ENCODE peak calls at places on chromosomes 12 and 14, in ten cellular contexts. B is type B pancreatic cell; M is upper lobe of right lung; W is head of caudate nucleus; P is Karpas-422; X is activated CD4-positive, alpha-beta T cell treated with anti-CD3 and anti-CD28 coated beads for 48 hours; U is Right ventricle myocardium superior; F is HuH-7.5; T is A172; H is AG04450. O is an unnamed sample.
A peak's percentile ranks its signal among the peaks of the same experiment; 100 is the strongest.

GRCh38 chr12:389138-390096 is at the start of gene KDM5A:
- DNase-seq in W (peak; percentile 93), T (peak; percentile 76), M (peak; percentile 94), X (peak; percentile 91), U (peak; percentile 92), F (peak; percentile 71), P (peak; percentile 98), H (peak; percentile 90), B (peak; percentile 93), O (peak; percentile 88)

GRCh38 chr12:124445826-124446225 is 121.6 kb downstream of the NCOR2 start:
- DNase-seq in F (no peak), M (no peak), X (no peak), W (no peak), T (no peak), U (peak; percentile 38), B (no peak), H (no peak), P (no peak), O (no peak)

GRCh38 chr12:91877461-91878230 is 268.0 kb downstream of the BTG1 start:
- DNase-seq in M (no peak), F (no peak), B (no peak), W (no peak), X (peak; percentile 32), T (no peak), U (no peak), P (no peak), H (no peak), O (no peak)

GRCh38 chr14:52417139-52417538 is 103.0 kb downstream of the PTGER2 start:
- DNase-seq in W (no peak), H (no peak), T (no peak), F (no peak), B (no peak), P (no peak), X (no peak), U (no peak), M (no peak), O (no peak)

GRCh38 chr14:80996049-80996901 is 40.9 kb downstream of the TSHR start:
- DNase-seq in T (peak; percentile 65), B (no peak), M (no peak), U (no peak), H (peak; percentile 64), F (peak; percentile 44), W (no peak), X (peak; percentile 22), P (peak; percentile 94), O (peak; percentile 66)

GRCh38 chr14:99327050-99327449 is 55.1 kb upstream of the BCL11B start:
- DNase-seq in T (no peak), M (peak; percentile 23), F (no peak), P (peak; percentile 57), X (no peak), B (peak; percentile 15), H (no peak), U (no peak), W (no peak), O (no peak)

GRCh38 chr12:52879394-52880351 is 25.2 kb downstream of the KRT8 start:
- DNase-seq in H (no peak), B (peak; percentile 85), T (peak; percentile 94), M (peak; percentile 85), P (peak; percentile 90), F (peak; percentile 93), W (peak; percentile 72), U (peak; percentile 86), X (peak; percentile 81), O (peak; percentile 78)

GRCh38 chr12:72141381-72141780 is 130.8 kb upstream of the TRHDE start:
- DNase-seq in T (peak; percentile 41), M (no peak), X (no peak), H (no peak), P (peak; percentile 65), F (peak; percentile 10), U (no peak), B (no peak), W (no peak), O (no peak)

GRCh38 chr14:104295681-104296387 is 157.4 kb downstream of the KIF26A start:
- DNase-seq in W (no peak), H (no peak), M (peak; percentile 33), B (no peak), T (no peak), U (peak; percentile 16), X (no peak), P (no peak), F (no peak), O (no peak)

GRCh38 chr12:570237-570925 is 92.9 kb downstream of the NINJ2 start:
- DNase-seq in T (peak; percentile 80), H (peak; percentile 54), X (no peak), U (peak; percentile 86), W (no peak), F (peak; percentile 94), P (no peak), M (peak; percentile 87), B (no peak), O (peak; percentile 94)

GRCh38 chr14:63544641-63545234 is 1.6 kb upstream of the PPP2R5E start:
- DNase-seq in F (peak; percentile 39), T (no peak), X (no peak), M (no peak), P (peak; percentile 72), B (no peak), H (no peak), U (no peak), W (no peak), O (peak; percentile 15)

GRCh38 chr12:117010693-117011451 is 88.3 kb downstream of the TESC start:
- DNase-seq in W (no peak), T (no peak), M (no peak), B (no peak), U (no peak), F (no peak), X (no peak), H (no peak), P (no peak), O (no peak)

GRCh38 chr14:106039400-106039799 is 513.0 kb downstream of the TMEM121 start:
- DNase-seq in M (peak; percentile 78), H (no peak), P (peak; percentile 62), U (no peak), B (no peak), T (peak; percentile 1), F (no peak), X (peak; percentile 79), W (no peak), O (peak; percentile 7)

GRCh38 chr12:52907092-52907810 is 2.4 kb upstream of the KRT8 start:
- DNase-seq in X (no peak), T (peak; percentile 75), W (no peak), B (no peak), P (no peak), F (no peak), U (no peak), H (no peak), M (peak; percentile 85), O (no peak)

GRCh38 chr12:46205293-46205692 is 63.5 kb downstream of the SLC38A1 start:
- DNase-seq in H (no peak), B (no peak), W (no peak), U (no peak), T (no peak), P (no peak), F (no peak), M (no peak), X (no peak), O (no peak)

GRCh38 chr14:101056446-101056845 is 152.9 kb upstream of the RTL1 start:
- DNase-seq in T (no peak), P (no peak), U (no peak), H (no peak), B (no peak), X (no peak), W (no peak), F (no peak), M (no peak), O (no peak)

GRCh38 chr12:63944586-63945228 is 100.2 kb downstream of the SRGAP1 start:
- DNase-seq in P (no peak), F (no peak), M (no peak), B (no peak), W (no peak), U (no peak), X (no peak), T (no peak), H (no peak), O (no peak)

GRCh38 chr12:67989184-67989965 is at the start of gene IFNG-AS1:
- DNase-seq in H (no peak), T (no peak), X (no peak), P (peak; percentile 52), W (no peak), F (no peak), M (no peak), U (no peak), B (no peak), O (no peak)

GRCh38 chr12:67760586-67761275 is 112.2 kb downstream of the DYRK2 start:
- DNase-seq in F (no peak), P (no peak), T (no peak), W (no peak), B (no peak), H (no peak), U (no peak), X (no peak), M (no peak), O (no peak)

GRCh38 chr12:64650762-64651161 is 40.5 kb downstream of the RASSF3 start:
- DNase-seq in P (no peak), F (no peak), T (no peak), X (no peak), W (no peak), U (no peak), H (no peak), B (no peak), M (no peak), O (no peak)

O was measured in RWPE1.